ENCODE peak calls at places on chromosomes 3 and 15, in four cellular contexts. U is activated T-cell treated with anti-CD3 and anti-CD28 coated beads for 1 hour, I is heart right ventricle, D is HEK293T. W is an unnamed sample.

GRCh38 chr3:55658297-55659022 is 171.4 kb upstream of the WNT5A start:
- DNase-seq in U (no peak), I (no peak), D (no peak), W (no peak)

GRCh38 chr3:139491027-139491700 is 14.8 kb upstream of the RBP2 start:
- DNase-seq in U (no peak), I (no peak), D (no peak), W (no peak)

GRCh38 chr3:159604151-159604581 is 384.5 kb upstream of the IL12A start:
- DNase-seq in U (no peak), I (peak), D (no peak), W (no peak)

GRCh38 chr15:43214169-43214568 is 6.6 kb downstream of the EPB42 start:
- DNase-seq in U (no peak), I (no peak), D (no peak), W (no peak)

GRCh38 chr3:126417461-126418255 is 22.9 kb downstream of the CFAP100 start:
- DNase-seq in U (no peak), I (no peak), D (no peak), W (no peak)

GRCh38 chr3:48090166-48090939 is 74.1 kb upstream of the MAP4 start:
- DNase-seq in U (no peak), I (no peak), D (no peak), W (no peak)

GRCh38 chr15:88896339-88897033 is 1.1 kb upstream of the HAPLN3 start:
- DNase-seq in U (no peak), I (no peak), D (no peak), W (no peak)

GRCh38 chr3:127263586-127264231 is 24.1 kb downstream of the PRR20G start:
- DNase-seq in U (no peak), I (no peak), D (no peak), W (no peak)

GRCh38 chr3:113277414-113277813 is 66.1 kb downstream of the BOC start:
- DNase-seq in U (no peak), I (no peak), D (no peak), W (no peak)

GRCh38 chr15:62582580-62582979 is 417.5 kb upstream of the C2CD4B start:
- DNase-seq in U (no peak), I (no peak), D (no peak), W (no peak)

GRCh38 chr3:35929158-35929557 is 289.8 kb downstream of the ARPP21 start:
- DNase-seq in U (no peak), I (no peak), D (no peak), W (no peak)

GRCh38 chr3:10408680-10409079 is 87.8 kb upstream of the SEC13 start:
- DNase-seq in U (no peak), I (no peak), D (no peak), W (no peak)

GRCh38 chr15:89857673-89858072 is 36.1 kb downstream of the AP3S2 start:
- DNase-seq in U (no peak), I (no peak), D (no peak), W (no peak)

GRCh38 chr15:78749831-78750230 is 61.4 kb downstream of the ADAMTS7 start:
- DNase-seq in U (no peak), I (no peak), D (no peak), W (no peak)

GRCh38 chr3:130699765-130700164 is 46.9 kb downstream of the PIK3R4 start:
- DNase-seq in U (no peak), I (no peak), D (peak), W (no peak)

GRCh38 chr15:27598251-27599045 is 500.7 kb downstream of the OCA2 start:
- DNase-seq in U (no peak), I (no peak), D (no peak), W (no peak)

GRCh38 chr3:20099020-20099539 is 58.8 kb downstream of the KAT2B start:
- DNase-seq in U (no peak), I (no peak), D (no peak), W (no peak)

GRCh38 chr3:113223831-113224240 is 12.5 kb downstream of the BOC start:
- DNase-seq in U (no peak), I (peak), D (no peak), W (no peak)

GRCh38 chr15:30991301-30992072 is at the start of gene MTMR10:
- DNase-seq in U (peak), I (peak), D (peak), W (peak)

GRCh38 chr3:27607370-27607769 is 114.8 kb downstream of the EOMES start:
- DNase-seq in U (no peak), I (no peak), D (no peak), W (no peak)

GRCh38 chr15:74200394-74200793 is 2.2 kb downstream of the STRA6 start:
- DNase-seq in U (no peak), I (no peak), D (no peak), W (no peak)

GRCh38 chr3:14600075-14600474 is 51.5 kb upstream of the CCDC174 start:
- DNase-seq in U (no peak), I (no peak), D (no peak), W (no peak)

GRCh38 chr15:92656089-92656488 is 514 bp upstream of the FAM174B start:
- DNase-seq in U (no peak), I (no peak), D (no peak), W (no peak)

GRCh38 chr3:98788651-98789050 is 25.5 kb downstream of the ST3GAL6 start:
- DNase-seq in U (no peak), I (peak), D (no peak), W (no peak)